ENCODE peak calls at places on chromosomes 3 and 15, in ten cellular contexts. N is KBM-7; P is cerebellar cortex; H is AG20443; S is activated CD4-positive, alpha-beta T cell treated with anti-CD3 and anti-CD28 coated beads for 36 hours; I is T-helper 2 cell; E is anterior cingulate cortex; X is ELR; K is stimulated activated CD8-positive, alpha-beta memory T cell treated with anti-CD3 and anti-CD28 coated beads, Interleukin-4, amount 100 ng/mL, for 24 hours; B is HEK293T. Y is an unnamed sample.
A peak's percentile ranks its signal among the peaks of the same experiment; 100 is the strongest.

GRCh38 chr3:132285620-132285945 is 31.6 kb upstream of the ACP3 start:
- DNase-seq in N (peak; percentile 37), I (no peak), E (no peak), H (no peak), B (peak; percentile 14), P (no peak), S (no peak), X (no peak), K (no peak), Y (no peak)

GRCh38 chr15:48096813-48097212 is 24.0 kb upstream of the SLC24A5 start:
- DNase-seq in H (peak; percentile 73), S (no peak), B (no peak), N (no peak), I (no peak), K (no peak), X (peak; percentile 90), E (no peak), P (no peak), Y (no peak)

GRCh38 chr15:74317820-74318375 is 49.5 kb downstream of the CYP11A1 start:
- DNase-seq in K (no peak), P (no peak), B (no peak), S (no peak), I (no peak), X (peak; percentile 82), H (peak; percentile 90), E (no peak), N (no peak), Y (peak; percentile 96)

GRCh38 chr3:115616461-115616860 is 6.8 kb upstream of the GAP43 start:
- DNase-seq in H (no peak), B (no peak), K (no peak), P (no peak), I (no peak), N (no peak), S (peak; percentile 71), X (no peak), E (no peak), Y (no peak)

GRCh38 chr3:52892625-52893311 is 4.6 kb downstream of the STIMATE start:
- DNase-seq in N (peak; percentile 77), P (no peak), I (peak; percentile 49), B (no peak), S (peak; percentile 44), K (no peak), E (no peak), H (no peak), X (peak; percentile 19), Y (no peak)

GRCh38 chr3:58833501-58833900 is 166.9 kb upstream of the FAM3D start:
- DNase-seq in K (no peak), B (no peak), I (no peak), P (no peak), N (no peak), E (no peak), S (no peak), H (no peak), X (no peak), Y (no peak)

GRCh38 chr3:86655096-86655495 is 335.9 kb downstream of the VGLL3 start:
- DNase-seq in E (no peak), H (no peak), P (no peak), S (no peak), X (no peak), B (no peak), K (no peak), N (no peak), I (no peak), Y (no peak)

GRCh38 chr3:48129921-48130320 is 58.3 kb downstream of the CDC25A start:
- DNase-seq in N (no peak), K (no peak), I (no peak), B (no peak), X (no peak), H (peak; percentile 26), E (no peak), S (no peak), P (no peak), Y (no peak)

GRCh38 chr15:63946524-63947065 is 99.7 kb downstream of the DAPK2 start:
- DNase-seq in K (no peak), S (no peak), N (no peak), E (no peak), B (no peak), X (no peak), I (no peak), H (no peak), P (no peak), Y (no peak)

GRCh38 chr15:56988219-56988618 is 69.8 kb downstream of the TCF12 start:
- DNase-seq in E (no peak), N (no peak), K (no peak), H (no peak), B (no peak), I (no peak), S (no peak), X (no peak), P (no peak), Y (no peak)

GRCh38 chr15:52870015-52870414 is 79.9 kb upstream of the ONECUT1 start:
- DNase-seq in I (no peak), B (no peak), H (no peak), X (peak; percentile 1), E (no peak), S (no peak), P (no peak), N (no peak), K (no peak), Y (no peak)

GRCh38 chr3:46693897-46694235 is 387 bp upstream of the ALS2CL start:
- DNase-seq in E (no peak), H (peak; percentile 50), B (no peak), K (peak; percentile 31), I (peak; percentile 44), P (no peak), S (peak; percentile 73), N (peak; percentile 37), X (peak; percentile 32), Y (no peak)

GRCh38 chr3:30658328-30659052 is 52.1 kb downstream of the TGFBR2 start:
- DNase-seq in I (peak; percentile 71), H (peak; percentile 21), P (no peak), E (no peak), X (peak; percentile 83), B (no peak), K (no peak), S (peak; percentile 74), N (peak; percentile 69), Y (no peak)

GRCh38 chr3:32413845-32414526 is 22.3 kb downstream of the CMTM7 start:
- DNase-seq in X (no peak), I (no peak), K (no peak), H (no peak), N (no peak), E (no peak), P (no peak), B (no peak), S (no peak), Y (no peak)

GRCh38 chr15:48507416-48508065 is 138.0 kb downstream of the FBN1 start:
- DNase-seq in K (no peak), S (peak; percentile 16), H (peak; percentile 58), E (no peak), X (peak; percentile 74), I (no peak), N (peak; percentile 39), B (peak; percentile 38), P (peak; percentile 51), Y (no peak)

Y was measured in tibial artery.